ENCODE peak calls at places on chromosomes 2 and 18, in six cellular contexts. T is CD8-positive, alpha-beta T cell; X is EH; B is astrocyte of the spinal cord; U is body of pancreas; R is GM13977. K is an unnamed sample.

GRCh38 chr2:147388217-147388616 is 456.6 kb upstream of the ACVR2A start:
- DNase-seq in T (no peak), X (no peak), B (no peak), U (no peak), R (no peak), K (no peak)

GRCh38 chr2:70304501-70304900 is 2.6 kb upstream of the FAM136A start:
- DNase-seq in T (no peak), X (no peak), B (no peak), U (no peak), R (no peak), K (no peak)

GRCh38 chr2:160039166-160039903 is 23.1 kb downstream of the PLA2R1 start:
- DNase-seq in T (no peak), X (peak; percentile 62), B (peak; percentile 86), U (peak; percentile 36), R (no peak), K (no peak)

GRCh38 chr2:5057895-5058294 is 634.3 kb upstream of the SOX11 start:
- DNase-seq in T (no peak), X (no peak), B (no peak), U (no peak), R (no peak), K (no peak)

GRCh38 chr18:22342625-22343024 is 75.1 kb downstream of the CTAGE1 start:
- DNase-seq in T (peak; percentile 67), X (peak; percentile 71), B (peak; percentile 89), U (peak; percentile 50), R (no peak), K (no peak)

GRCh38 chr18:54279477-54280205 is 10.3 kb downstream of the POLI start:
- DNase-seq in T (no peak), X (no peak), B (no peak), U (no peak), R (no peak), K (no peak)

GRCh38 chr2:215851091-215851490 is 162.3 kb downstream of the MREG start:
- DNase-seq in T (no peak), X (peak; percentile 79), B (peak; percentile 62), U (no peak), R (no peak), K (no peak)

GRCh38 chr2:241193276-241193675 is 4.8 kb downstream of the ANO7 start:
- DNase-seq in T (no peak), X (no peak), B (no peak), U (no peak), R (no peak), K (no peak)

GRCh38 chr2:195899226-195899625 is 169.4 kb downstream of the DNAH7 start:
- DNase-seq in T (no peak), X (peak; percentile 56), B (peak; percentile 22), U (no peak), R (no peak), K (no peak)

GRCh38 chr18:9421788-9422329 is 53.5 kb upstream of the RALBP1 start:
- DNase-seq in T (no peak), X (no peak), B (no peak), U (no peak), R (no peak), K (no peak)